ENCODE peak calls at places on chromosome 9, in five cellular contexts. Y is NT2/D1; E is fibroblast of pulmonary artery; W is T-helper 9 cell; I is CD8-positive, alpha-beta memory T cell. L is an unnamed sample.

GRCh38 chr9:70192707-70193106 is 66.1 kb upstream of the SMC5 start:
- DNase-seq in I (no peak), Y (no peak), E (no peak), W (no peak), L (no peak)

GRCh38 chr9:105053209-105053652 is 125.3 kb upstream of the ABCA1 start:
- DNase-seq in Y (no peak), I (no peak), E (peak), W (no peak), L (no peak)

GRCh38 chr9:127897194-127897692 is 2.2 kb downstream of the ST6GALNAC6 start:
- DNase-seq in E (peak), Y (peak), W (no peak), I (peak), L (no peak)

GRCh38 chr9:71506821-71507220 is 261.5 kb downstream of the CEMIP2 start:
- DNase-seq in I (no peak), E (peak), Y (no peak), W (no peak), L (no peak)

GRCh38 chr9:95242613-95243012 is 74.9 kb downstream of the FANCC start:
- DNase-seq in I (no peak), Y (peak), E (no peak), W (no peak), L (no peak)

GRCh38 chr9:93059097-93059959 is 827 bp downstream of the SUSD3 start:
- DNase-seq in E (no peak), Y (no peak), I (peak), W (no peak), L (no peak)

GRCh38 chr9:99445377-99445891 is 223.4 kb downstream of the SEC61B start:
- DNase-seq in I (no peak), Y (no peak), W (no peak), E (peak), L (no peak)

GRCh38 chr9:112091805-112092204 is 83.3 kb downstream of the SUSD1 start:
- DNase-seq in I (no peak), W (no peak), Y (peak), E (peak), L (no peak)

GRCh38 chr9:87336914-87337333 is 160.7 kb upstream of the DAPK1 start:
- DNase-seq in E (peak), Y (peak), W (no peak), I (peak), L (peak)

GRCh38 chr9:70405808-70406445 is 8.5 kb downstream of the KLF9 start:
- DNase-seq in I (no peak), W (no peak), Y (no peak), E (no peak), L (no peak)

GRCh38 chr9:69307446-69308216 is 17.4 kb upstream of the ENTREP1 start:
- DNase-seq in I (no peak), Y (peak), E (peak), W (no peak), L (no peak)

GRCh38 chr9:20714442-20715415 is 30.7 kb downstream of the FOCAD start:
- DNase-seq in Y (no peak), I (no peak), W (no peak), E (no peak), L (peak)

GRCh38 chr9:134367796-134368490 is 41.7 kb downstream of the RXRA start:
- DNase-seq in Y (no peak), I (no peak), E (no peak), W (no peak), L (peak)

GRCh38 chr9:75448281-75448680 is 360.0 kb downstream of the OSTF1 start:
- DNase-seq in I (no peak), Y (no peak), W (no peak), E (no peak), L (no peak)

L was measured in SK-N-MC.